ENCODE peak calls at places on chromosome 20, in six cellular contexts. I is A549, R is transverse colon, P is HepG2, W is upper lobe of left lung, O is SK-N-SH. T is an unnamed sample. For H3K4me1, the result is how much of the 10 kb centered on the place peaks cover.

GRCh38 chr20:47724910-47725247 is 60.4 kb downstream of the SULF2 start:
- DNase-seq in I (no peak), R (no peak), P (no peak), W (no peak), O (no peak), T (no peak)

GRCh38 chr20:57167971-57168693 is 98.3 kb downstream of the BMP7 start:
- DNase-seq in I (no peak), R (no peak), P (no peak), W (peak), O (no peak), T (no peak)

GRCh38 chr20:34560141-34560523 is 1.6 kb downstream of the MAP1LC3A start:
- DNase-seq in I (no peak), R (no peak), P (no peak), W (no peak), O (no peak), T (no peak)

GRCh38 chr20:51752343-51752951 is 15.7 kb downstream of the ATP9A start:
- DNase-seq in I (peak), R (no peak), P (peak), W (no peak), O (no peak), T (no peak)

GRCh38 chr20:33681728-33682353 is 4.3 kb downstream of the E2F1 start:
- DNase-seq in I (no peak), R (no peak), P (no peak), W (no peak), O (no peak), T (no peak)

GRCh38 chr20:18466894-18467678 is at the start of the genes DZANK1 and POLR3F:
- DNase-seq in I (peak), R (peak), P (peak), W (peak), O (peak), T (peak)

GRCh38 chr20:15289337-15289736 is 951.9 kb upstream of the FLRT3 start:
- DNase-seq in I (no peak), R (no peak), P (no peak), W (no peak), O (no peak), T (no peak)

GRCh38 chr20:25579081-25579770 is 6.1 kb downstream of the NINL start:
- DNase-seq in I (no peak), R (no peak), P (peak), W (no peak), O (no peak), T (no peak)

GRCh38 chr20:17525650-17526049 is 5.5 kb downstream of the BFSP1 start:
- DNase-seq in I (peak), R (no peak), P (peak), W (no peak), O (peak), T (no peak)

GRCh38 chr20:22607695-22608094 is 23.3 kb upstream of the FOXA2 start:
- DNase-seq in I (no peak), R (no peak), P (no peak), W (no peak), O (no peak), T (no peak)

GRCh38 chr20:47235853-47236638 is 120.5 kb downstream of the ZMYND8 start:
- DNase-seq in I (no peak), R (no peak), P (no peak), W (no peak), O (no peak), T (no peak)

GRCh38 chr20:11978496-11978895 is 60.8 kb downstream of the BTBD3 start:
- DNase-seq in I (no peak), R (no peak), P (no peak), W (no peak), O (no peak), T (no peak)

GRCh38 chr20:2206957-2207769 is 88.6 kb upstream of the TGM3 start:
- DNase-seq in I (peak), R (peak), P (peak), W (peak), O (peak), T (no peak)

GRCh38 chr20:55584307-55584706 is 421.0 kb downstream of the CBLN4 start:
- DNase-seq in I (no peak), R (no peak), P (no peak), W (no peak), O (no peak), T (no peak)

GRCh38 chr20:48813446-48813747 is 14.4 kb downstream of the PREX1 start:
- DNase-seq in I (no peak), R (no peak), P (no peak), W (no peak), O (no peak), T (no peak)

GRCh38 chr20:1815502-1816085 is 79.6 kb upstream of the SIRPA start:
- DNase-seq in I (no peak), R (no peak), P (no peak), W (no peak), O (no peak), T (peak)

GRCh38 chr20:22563062-22563965 is 21.1 kb downstream of the FOXA2 start:
- DNase-seq in I (no peak), R (no peak), P (no peak), W (no peak), O (no peak), T (no peak)

GRCh38 chr20:17936791-17937687 is 31.6 kb downstream of the SNX5 start:
- DNase-seq in I (no peak), R (peak), P (no peak), W (no peak), O (no peak), T (no peak)

GRCh38 chr20:53088786-53089185 is 116.6 kb downstream of the TSHZ2 start:
- DNase-seq in I (no peak), R (no peak), P (no peak), W (no peak), O (no peak), T (no peak)

GRCh38 chr20:37837934-37838333 is 65.0 kb upstream of the VSTM2L start:
- DNase-seq in I (no peak), R (no peak), P (no peak), W (no peak), O (peak), T (no peak)

GRCh38 chr20:55316753-55317152 is 688.6 kb downstream of the CBLN4 start:
- DNase-seq in I (no peak), R (no peak), P (no peak), W (no peak), O (no peak), T (no peak)

GRCh38 chr20:41061155-41061554 is 32.5 kb downstream of the TOP1 start:
- DNase-seq in I (no peak), R (no peak), P (no peak), W (no peak), O (no peak), T (no peak)

GRCh38 chr20:45479822-45480221 is 10.3 kb downstream of the WFDC2 start:
- DNase-seq in I (no peak), R (no peak), P (no peak), W (no peak), O (no peak), T (no peak)

DNA sequence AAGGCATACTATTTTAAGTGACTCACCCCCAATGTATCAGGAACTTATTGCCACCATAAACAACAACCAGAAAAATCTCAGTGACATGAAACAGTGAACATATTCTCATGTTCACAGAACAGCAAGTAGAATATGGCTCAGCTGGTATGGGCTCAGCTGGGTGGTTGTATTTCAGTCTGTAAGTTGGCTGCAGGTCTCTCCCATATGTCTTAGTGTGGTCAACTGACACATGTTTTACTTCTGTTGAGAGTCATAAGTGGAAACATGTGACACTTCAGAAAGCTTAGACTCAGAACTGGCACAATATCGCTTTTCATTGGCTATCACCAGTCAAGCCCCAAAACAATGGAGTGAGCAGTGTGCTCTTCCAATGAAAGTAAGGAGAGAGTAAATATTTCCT is 574.1 kb downstream of the HAO1 start:
- DNase-seq in I (no peak), R (no peak), P (no peak), W (no peak), O (no peak), T (no peak)
- H3K4me1 ChIP-seq in I (under half), R (under half), P (under half), W (under half), O (under half), T (under half)

DNA sequence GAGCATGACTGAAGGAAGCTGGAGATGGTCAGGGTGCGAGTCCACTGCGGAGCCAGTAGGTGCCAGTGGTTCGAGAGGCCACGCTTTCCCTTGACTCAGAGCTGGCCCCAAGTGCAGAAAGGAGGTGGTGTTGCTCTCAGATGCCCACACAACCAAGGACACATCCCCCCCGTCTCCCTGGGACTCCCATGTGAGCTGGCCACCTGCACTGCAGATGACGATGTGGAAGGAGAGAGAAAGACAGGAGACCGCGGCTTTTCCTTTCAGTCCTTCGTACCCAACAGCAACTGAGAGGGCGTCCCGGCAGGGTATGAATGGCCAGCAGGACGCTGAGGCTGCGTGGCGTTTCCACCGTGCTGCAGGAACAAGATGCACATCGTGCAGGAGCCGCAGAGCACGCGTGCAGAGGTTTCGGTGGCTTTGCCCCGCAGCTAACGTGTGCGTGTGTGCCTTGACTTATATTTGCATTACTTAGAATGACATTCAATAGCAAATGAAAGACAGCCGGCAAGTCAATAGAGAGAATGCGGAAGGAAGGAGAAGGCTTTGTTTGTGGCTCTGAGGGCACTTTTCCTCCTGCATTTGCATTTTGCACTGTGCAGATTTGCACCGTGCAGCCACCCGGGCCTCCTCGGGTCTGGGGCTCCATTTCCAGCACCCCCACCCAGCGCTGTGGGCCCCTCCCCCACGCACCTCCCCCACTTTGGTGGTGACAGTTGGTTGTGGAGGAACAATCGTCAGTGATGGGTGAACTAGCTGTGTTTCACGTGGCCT is 26.3 kb upstream of the BHLHE23 start:
- DNase-seq in I (no peak), R (no peak), P (no peak), W (peak), O (no peak), T (no peak)
- TF ChIP-seq CTCF in I (no peak), R (no peak), P (no peak), W (no peak), O (no peak), T (no peak)

GRCh38 chr20:62627901-62628612 is 14.2 kb upstream of the SLCO4A1 start:
- DNase-seq in I (no peak), R (no peak), P (no peak), W (no peak), O (no peak), T (no peak)
- TF ChIP-seq EP300 in I (no peak), R (no peak), P (no peak), W (no peak), O (no peak), T (no peak)

GRCh38 chr20:36472656-36473071 is 68.7 kb upstream of the MYL9 start:
- DNase-seq in I (peak), R (peak), P (no peak), W (no peak), O (no peak), T (no peak)

GRCh38 chr20:36470482-36471062 is 70.7 kb upstream of the MYL9 start:
- DNase-seq in I (no peak), R (no peak), P (no peak), W (no peak), O (no peak), T (no peak)

GRCh38 chr20:36473164-36473563 is 68.2 kb upstream of the MYL9 start:
- DNase-seq in I (no peak), R (no peak), P (no peak), W (no peak), O (no peak), T (no peak)

GRCh38 chr20:36469973-36470372 is 71.3 kb upstream of the MYL9 start:
- DNase-seq in I (no peak), R (no peak), P (no peak), W (no peak), O (no peak), T (no peak)

DNA sequence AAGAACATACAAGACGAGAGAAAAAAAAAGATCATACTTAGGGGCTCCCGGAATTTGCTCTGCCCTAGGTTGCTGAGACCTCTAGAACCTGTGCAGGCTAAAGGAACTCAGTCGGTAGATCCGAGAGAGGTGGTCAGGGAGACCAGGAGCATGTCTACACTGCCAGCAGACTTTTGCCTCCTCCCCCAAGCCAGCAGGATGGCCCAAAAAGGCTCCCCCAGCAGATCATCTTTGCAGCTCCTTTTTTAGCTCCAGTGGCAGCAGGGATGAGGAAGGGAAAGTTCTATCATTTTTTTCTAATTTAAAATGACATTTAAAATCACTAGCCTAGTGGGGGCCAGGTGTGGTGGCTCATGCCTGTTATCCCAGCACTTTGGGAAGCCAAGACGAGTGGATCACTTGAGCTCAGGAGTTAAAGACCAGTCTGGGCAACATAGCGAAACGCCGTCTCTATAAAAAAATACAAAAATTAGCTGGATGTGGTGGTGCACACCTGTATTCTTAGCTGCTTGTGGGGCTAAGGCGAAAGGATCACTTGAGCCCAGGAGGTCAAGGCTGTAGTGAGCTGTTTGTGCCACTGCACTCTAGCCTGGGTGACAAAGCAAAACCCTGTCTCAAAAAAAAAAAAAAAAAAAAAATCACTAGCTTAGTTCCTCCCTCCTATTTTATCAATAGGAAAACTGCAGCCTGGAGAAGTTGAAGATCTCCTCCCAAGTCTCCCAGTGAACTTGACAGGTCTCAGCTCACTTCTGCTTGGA is 69.3 kb upstream of the MYL9 start:
- DNase-seq in I (no peak), R (no peak), P (no peak), W (no peak), O (no peak), T (no peak)
- H3K4me1 ChIP-seq in I (half or more), R (half or more), P (half or more), W (half or more), O (under half), T (half or more)

DNA sequence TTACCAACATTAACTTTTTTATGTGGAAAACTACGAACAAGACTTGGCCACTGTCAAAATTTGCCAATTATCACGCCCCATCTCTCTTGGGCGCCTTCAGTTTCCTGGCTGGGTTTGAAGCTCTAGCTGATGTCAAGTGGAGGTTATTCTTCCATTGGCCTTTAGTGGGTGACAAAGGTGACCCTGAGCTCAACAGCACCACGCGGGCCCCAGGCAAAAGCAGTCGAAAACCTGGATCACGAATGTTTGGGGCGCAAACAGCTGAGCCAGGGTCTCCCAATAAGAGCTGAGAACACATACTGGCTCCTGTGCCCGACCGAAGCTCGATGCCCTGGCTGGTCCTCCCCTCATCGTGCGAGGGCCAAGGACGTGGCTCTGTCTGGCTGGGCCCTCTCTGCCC is 26.8 kb downstream of the SLC17A9 start:
- DNase-seq in I (no peak), R (no peak), P (no peak), W (no peak), O (no peak), T (no peak)
- TF ChIP-seq CTCF in I (no peak), R (no peak), P (no peak), W (no peak), O (no peak), T (no peak)

GRCh38 chr20:19964289-19965263 is 52.6 kb upstream of the NAA20 start:
- DNase-seq in I (peak), R (peak), P (peak), W (no peak), O (no peak), T (no peak)
- TF ChIP-seq EP300 in I (peak), R (no peak), P (peak), W (peak), O (no peak), T (no peak)

DNA sequence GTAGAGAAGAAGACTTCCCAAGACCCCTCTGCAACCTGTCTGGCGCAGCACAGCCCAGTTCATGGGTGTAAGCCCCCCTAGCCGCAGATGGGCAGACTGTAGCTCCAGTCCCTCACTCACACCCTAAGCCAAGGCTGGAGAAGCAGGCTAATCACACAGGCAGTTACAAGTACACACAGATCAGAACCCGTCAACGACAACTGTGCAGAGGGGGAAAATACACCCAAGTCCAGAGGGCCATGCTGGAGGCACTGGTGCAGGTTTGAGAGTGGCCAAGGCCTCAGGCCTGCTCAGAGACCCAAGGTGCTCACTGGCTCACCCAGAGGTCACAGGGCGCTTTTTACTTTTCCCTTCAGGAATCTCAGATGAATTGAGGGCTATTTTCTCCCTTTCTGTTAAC is 106.1 kb downstream of the NOL4L start:
- DNase-seq in I (no peak), R (no peak), P (no peak), W (no peak), O (no peak), T (no peak)
- H3K4me1 ChIP-seq in I (under half), R (half or more), P (half or more), W (half or more), O (half or more), T (half or more)

GRCh38 chr20:324177-325042 is 942 bp upstream of the SOX12 start:
- DNase-seq in I (peak), R (peak), P (peak), W (peak), O (peak), T (peak)
- TF ChIP-seq CTCF in I (no peak), R (peak), P (peak), W (peak), O (peak), T (peak)

GRCh38 chr20:59004763-59005522 is 2.1 kb downstream of the CTSZ start:
- DNase-seq in I (no peak), R (peak), P (peak), W (peak), O (no peak), T (no peak)
- TF ChIP-seq EP300 in I (no peak), R (no peak), P (peak), W (no peak), O (no peak), T (no peak)

GRCh38 chr20:50534567-50534966 is 24.4 kb downstream of the PTPN1 start:
- DNase-seq in I (no peak), R (no peak), P (no peak), W (no peak), O (no peak), T (no peak)

GRCh38 chr20:50535162-50535561 is 25.0 kb downstream of the PTPN1 start:
- DNase-seq in I (no peak), R (no peak), P (no peak), W (no peak), O (no peak), T (no peak)

GRCh38 chr20:50532231-50532630 is 22.0 kb downstream of the PTPN1 start:
- DNase-seq in I (no peak), R (no peak), P (no peak), W (no peak), O (no peak), T (no peak)

GRCh38 chr20:50533464-50533863 is 23.3 kb downstream of the PTPN1 start:
- DNase-seq in I (no peak), R (no peak), P (no peak), W (no peak), O (no peak), T (no peak)

GRCh38 chr20:50533061-50533460 is 22.9 kb downstream of the PTPN1 start:
- DNase-seq in I (no peak), R (no peak), P (no peak), W (no peak), O (no peak), T (no peak)
- H3K4me1 ChIP-seq in I (under half), R (half or more), P (under half), W (half or more), O (under half), T (half or more)

T was measured in esophagus muscularis mucosa.